ENCODE peak calls at places on chromosomes 4 and X, in nine cellular contexts. L is H9, F is T follicular helper cell, O is astrocyte of the spinal cord, Z is NB4, S is upper lobe of right lung, B is choroid plexus epithelial cell, C is pulmonary artery endothelial cell, R is GM04503. J is an unnamed sample.

GRCh38 chr4:168102403-168102802 is 10.1 kb downstream of the ANXA10 start:
- DNase-seq in L (no peak), F (no peak), O (no peak), Z (no peak), S (no peak), B (no peak), C (no peak), R (no peak), J (no peak)

GRCh38 chrX:47093248-47093647 is 15.0 kb downstream of the RGN start:
- DNase-seq in L (no peak), F (no peak), O (peak), Z (peak), S (no peak), B (peak), C (no peak), R (no peak), J (peak)

GRCh38 chr4:107814758-107815552 is 9.8 kb upstream of the SGMS2 start:
- DNase-seq in L (no peak), F (no peak), O (no peak), Z (no peak), S (no peak), B (no peak), C (no peak), R (no peak), J (no peak)

GRCh38 chrX:22652596-22652995 is 347.2 kb upstream of the DDX53 start:
- DNase-seq in L (peak), F (no peak), O (peak), Z (peak), S (no peak), B (peak), C (no peak), R (no peak), J (peak)

GRCh38 chr4:123399638-123400358 is 3.2 kb downstream of the SPRY1 start:
- DNase-seq in L (no peak), F (no peak), O (peak), Z (peak), S (no peak), B (peak), C (no peak), R (no peak), J (peak)

GRCh38 chr4:78922207-78922606 is 17.0 kb downstream of the PAQR3 start:
- DNase-seq in L (no peak), F (no peak), O (peak), Z (no peak), S (no peak), B (peak), C (no peak), R (peak), J (peak)

GRCh38 chr4:94165256-94165655 is 42.4 kb upstream of the SMARCAD1 start:
- DNase-seq in L (peak), F (no peak), O (no peak), Z (no peak), S (no peak), B (no peak), C (no peak), R (no peak), J (no peak)

GRCh38 chrX:40727599-40728252 is 7.6 kb downstream of the MED14 start:
- DNase-seq in L (no peak), F (no peak), O (no peak), Z (no peak), S (no peak), B (peak), C (no peak), R (no peak), J (peak)

GRCh38 chr4:100462206-100462605 is 55.6 kb downstream of the EMCN start:
- DNase-seq in L (no peak), F (no peak), O (peak), Z (no peak), S (no peak), B (no peak), C (no peak), R (no peak), J (peak)

GRCh38 chr4:184437988-184438774 is 36.2 kb downstream of the IRF2 start:
- DNase-seq in L (no peak), F (no peak), O (peak), Z (peak), S (no peak), B (peak), C (no peak), R (no peak), J (no peak)

GRCh38 chr4:78553526-78554060 is 2.0 kb downstream of the ANXA3 start:
- DNase-seq in L (no peak), F (no peak), O (no peak), Z (no peak), S (no peak), B (no peak), C (no peak), R (no peak), J (no peak)

GRCh38 chr4:600850-601515 is 24.4 kb upstream of the PDE6B start:
- DNase-seq in L (no peak), F (no peak), O (no peak), Z (no peak), S (no peak), B (no peak), C (no peak), R (no peak), J (peak)

GRCh38 chr4:73311428-73311827 is 52.8 kb upstream of the ANKRD17 start:
- DNase-seq in L (no peak), F (no peak), O (peak), Z (peak), S (no peak), B (peak), C (no peak), R (peak), J (peak)

GRCh38 chr4:98658287-98659105 is at the start of gene TSPAN5:
- DNase-seq in L (peak), F (peak), O (peak), Z (peak), S (peak), B (peak), C (peak), R (no peak), J (peak)

GRCh38 chr4:65175585-65175984 is 494.7 kb downstream of the EPHA5 start:
- DNase-seq in L (no peak), F (no peak), O (no peak), Z (no peak), S (no peak), B (no peak), C (no peak), R (no peak), J (no peak)

GRCh38 chrX:42739771-42740170 is 38.2 kb downstream of the PPP1R2C start:
- DNase-seq in L (no peak), F (no peak), O (no peak), Z (peak), S (no peak), B (no peak), C (no peak), R (no peak), J (no peak)

GRCh38 chrX:46381630-46382029 is 163.6 kb downstream of the ZNF674 start:
- DNase-seq in L (peak), F (no peak), O (no peak), Z (peak), S (no peak), B (peak), C (no peak), R (no peak), J (peak)

GRCh38 chr4:57249083-57249482 is 138.9 kb upstream of the IGFBP7 start:
- DNase-seq in L (no peak), F (no peak), O (peak), Z (no peak), S (no peak), B (peak), C (no peak), R (no peak), J (peak)

GRCh38 chr4:110634320-110635154 is 11.7 kb upstream of the PITX2 start:
- DNase-seq in L (no peak), F (no peak), O (no peak), Z (no peak), S (no peak), B (no peak), C (no peak), R (peak), J (no peak)

GRCh38 chr4:176044589-176044951 is 21.1 kb upstream of the WDR17 start:
- DNase-seq in L (no peak), F (no peak), O (peak), Z (no peak), S (no peak), B (no peak), C (no peak), R (peak), J (peak)

GRCh38 chr4:75902352-75902751 is at the start of gene PPEF2:
- DNase-seq in L (no peak), F (no peak), O (no peak), Z (no peak), S (no peak), B (no peak), C (no peak), R (no peak), J (no peak)

GRCh38 chr4:15717647-15718416 is 15.0 kb downstream of the BST1 start:
- DNase-seq in L (no peak), F (no peak), O (peak), Z (no peak), S (no peak), B (no peak), C (no peak), R (no peak), J (no peak)

GRCh38 chrX:98459669-98460068 is 1576.0 kb downstream of the RPA4 start:
- DNase-seq in L (no peak), F (no peak), O (no peak), Z (no peak), S (no peak), B (no peak), C (no peak), R (no peak), J (no peak)

GRCh38 chr4:87853108-87853507 is 20.3 kb downstream of the MEPE start:
- DNase-seq in L (no peak), F (no peak), O (peak), Z (peak), S (no peak), B (peak), C (no peak), R (no peak), J (peak)

GRCh38 chr4:19230906-19231305 is 1020.8 kb upstream of the SLIT2 start:
- DNase-seq in L (no peak), F (no peak), O (no peak), Z (no peak), S (no peak), B (no peak), C (no peak), R (no peak), J (no peak)

GRCh38 chr4:177448850-177449249 is 6.6 kb upstream of the AGA start:
- DNase-seq in L (no peak), F (no peak), O (peak), Z (no peak), S (no peak), B (peak), C (no peak), R (peak), J (peak)

GRCh38 chr4:62816566-62816965 is 1592.7 kb downstream of the TECRL start:
- DNase-seq in L (no peak), F (no peak), O (no peak), Z (no peak), S (no peak), B (no peak), C (no peak), R (no peak), J (no peak)

GRCh38 chr4:176834531-176834930 is 41.8 kb upstream of the VEGFC start:
- DNase-seq in L (no peak), F (no peak), O (no peak), Z (no peak), S (no peak), B (no peak), C (no peak), R (no peak), J (no peak)

GRCh38 chr4:147943159-147943638 is 211.3 kb downstream of the ARHGAP10 start:
- DNase-seq in L (no peak), F (no peak), O (no peak), Z (no peak), S (no peak), B (no peak), C (no peak), R (no peak), J (no peak)

GRCh38 chr4:113979973-113980615 is 647 bp upstream of the ARSJ start:
- DNase-seq in L (no peak), F (no peak), O (peak), Z (no peak), S (no peak), B (no peak), C (no peak), R (no peak), J (no peak)

GRCh38 chrX:107701493-107702121 is 73.3 kb downstream of the PRPS1 start:
- DNase-seq in L (no peak), F (no peak), O (no peak), Z (peak), S (no peak), B (no peak), C (no peak), R (no peak), J (no peak)

GRCh38 chr4:96131186-96131585 is 291.3 kb downstream of the PDHA2 start:
- DNase-seq in L (no peak), F (no peak), O (no peak), Z (no peak), S (no peak), B (no peak), C (no peak), R (no peak), J (no peak)

GRCh38 chr4:2256781-2257191 is 5.1 kb downstream of the MXD4 start:
- DNase-seq in L (no peak), F (no peak), O (no peak), Z (no peak), S (peak), B (peak), C (no peak), R (no peak), J (peak)

GRCh38 chrX:71169586-71169985 is 24.9 kb downstream of the NLGN3 start:
- DNase-seq in L (no peak), F (no peak), O (no peak), Z (no peak), S (no peak), B (no peak), C (no peak), R (no peak), J (no peak)

GRCh38 chr4:183438458-183439113 is 5.8 kb upstream of the CDKN2AIP start:
- DNase-seq in L (no peak), F (no peak), O (peak), Z (no peak), S (no peak), B (peak), C (peak), R (no peak), J (peak)

GRCh38 chr4:33060873-33061542 is 2340.8 kb downstream of the PCDH7 start:
- DNase-seq in L (peak), F (no peak), O (peak), Z (peak), S (no peak), B (peak), C (no peak), R (no peak), J (peak)

GRCh38 chr4:112075129-112075753 is 70.0 kb upstream of the FAM241A start:
- DNase-seq in L (peak), F (no peak), O (peak), Z (peak), S (no peak), B (peak), C (no peak), R (peak), J (peak)

J was measured in fibroblast of mammary gland.